ENCODE peak calls at places on chromosome 2, in eight cellular contexts. F, Q, P, K, U, W, N and H are unnamed samples.

GRCh38 chr2:37586663-37587409 is 84.6 kb downstream of the CDC42EP3 start:
- DNase-seq in F (no peak), Q (peak), P (no peak), K (no peak), U (peak), W (no peak), N (no peak), H (no peak)

GRCh38 chr2:207163053-207163814 is 2.5 kb downstream of the KLF7 start:
- DNase-seq in F (peak), Q (peak), P (peak), K (peak), U (peak), W (no peak), N (no peak), H (peak)

GRCh38 chr2:18001671-18002070 is 123.2 kb downstream of the KCNS3 start:
- DNase-seq in F (no peak), Q (no peak), P (no peak), K (no peak), U (peak), W (no peak), N (no peak), H (no peak)

GRCh38 chr2:207770602-207771404 is 1.1 kb upstream of the FZD5 start:
- DNase-seq in F (no peak), Q (no peak), P (no peak), K (peak), U (no peak), W (no peak), N (no peak), H (no peak)

GRCh38 chr2:232982926-232983668 is 30.0 kb downstream of the NGEF start:
- DNase-seq in F (no peak), Q (no peak), P (no peak), K (no peak), U (no peak), W (peak), N (no peak), H (no peak)

GRCh38 chr2:159804941-159805340 is 6.9 kb upstream of the CD302 start:
- DNase-seq in F (no peak), Q (no peak), P (no peak), K (no peak), U (no peak), W (no peak), N (no peak), H (no peak)

GRCh38 chr2:70656421-70657010 is 102.9 kb upstream of the TGFA start:
- DNase-seq in F (no peak), Q (no peak), P (no peak), K (no peak), U (no peak), W (no peak), N (no peak), H (no peak)

GRCh38 chr2:12167525-12168317 is 421.3 kb downstream of the LPIN1 start:
- DNase-seq in F (no peak), Q (no peak), P (no peak), K (no peak), U (no peak), W (no peak), N (peak), H (no peak)

GRCh38 chr2:190378883-190379237 is 29.3 kb upstream of the MFSD6 start:
- DNase-seq in F (no peak), Q (no peak), P (no peak), K (no peak), U (no peak), W (no peak), N (no peak), H (no peak)

GRCh38 chr2:6772366-6772710 is 93.4 kb downstream of the CMPK2 start:
- DNase-seq in F (no peak), Q (peak), P (no peak), K (no peak), U (no peak), W (peak), N (no peak), H (peak)

DNA sequence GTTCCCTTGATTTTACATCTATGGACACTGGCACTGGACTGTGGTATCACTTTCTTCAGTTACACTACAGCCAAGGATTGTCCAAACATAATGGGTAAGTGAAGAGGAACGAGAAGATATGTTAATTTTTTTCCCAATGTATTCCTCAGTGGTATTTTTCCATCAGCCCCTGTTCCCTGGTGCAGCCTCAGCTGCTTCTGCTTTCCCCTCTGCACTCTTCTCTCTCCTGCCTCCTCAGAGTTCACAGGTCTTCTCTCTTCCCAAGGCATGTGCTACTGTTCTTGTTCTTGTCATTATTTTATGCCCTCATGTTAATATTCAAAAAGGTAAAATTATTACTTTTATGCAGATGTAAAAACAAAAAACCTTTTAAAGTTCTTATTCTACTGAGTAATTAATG is 378.0 kb upstream of the NRXN1 start:
- DNase-seq in F (no peak), Q (no peak), P (no peak), K (no peak), U (no peak), W (no peak), N (no peak), H (no peak)
- TF ChIP-seq CTCF in F (no peak), Q (no peak), P (no peak), K (no peak), U (no peak), W (no peak), N (no peak), H (no peak)

GRCh38 chr2:42104621-42105020 is 56.8 kb downstream of the PKDCC start:
- DNase-seq in F (no peak), Q (no peak), P (no peak), K (no peak), U (no peak), W (peak), N (no peak), H (no peak)

GRCh38 chr2:42103829-42104228 is 56.0 kb downstream of the PKDCC start:
- DNase-seq in F (no peak), Q (no peak), P (no peak), K (no peak), U (no peak), W (no peak), N (no peak), H (no peak)

GRCh38 chr2:42101641-42102605 is 54.1 kb downstream of the PKDCC start:
- DNase-seq in F (peak), Q (peak), P (peak), K (peak), U (no peak), W (peak), N (peak), H (peak)

GRCh38 chr2:42100696-42101585 is 53.1 kb downstream of the PKDCC start:
- DNase-seq in F (peak), Q (peak), P (peak), K (peak), U (no peak), W (no peak), N (peak), H (peak)

GRCh38 chr2:42102606-42103450 is 55.0 kb downstream of the PKDCC start:
- DNase-seq in F (peak), Q (no peak), P (peak), K (peak), U (no peak), W (no peak), N (peak), H (peak)
- H3K4me3 ChIP-seq in F (no peak), Q (no peak), P (no peak), K (peak), U (no peak), W (no peak), N (peak), H (peak)

GRCh38 chr2:42960835-42961165 is 168.4 kb upstream of the HAAO start:
- DNase-seq in F (no peak), Q (no peak), P (no peak), K (no peak), U (no peak), W (no peak), N (no peak), H (no peak)

GRCh38 chr2:42962521-42962953 is 170.2 kb upstream of the HAAO start:
- DNase-seq in F (no peak), Q (no peak), P (no peak), K (peak), U (no peak), W (peak), N (no peak), H (no peak)

GRCh38 chr2:42963452-42964068 is 171.2 kb upstream of the HAAO start:
- DNase-seq in F (no peak), Q (no peak), P (no peak), K (no peak), U (no peak), W (no peak), N (no peak), H (no peak)

GRCh38 chr2:42961385-42961800 is 169.0 kb upstream of the HAAO start:
- DNase-seq in F (peak), Q (no peak), P (no peak), K (peak), U (no peak), W (peak), N (peak), H (no peak)

DNA sequence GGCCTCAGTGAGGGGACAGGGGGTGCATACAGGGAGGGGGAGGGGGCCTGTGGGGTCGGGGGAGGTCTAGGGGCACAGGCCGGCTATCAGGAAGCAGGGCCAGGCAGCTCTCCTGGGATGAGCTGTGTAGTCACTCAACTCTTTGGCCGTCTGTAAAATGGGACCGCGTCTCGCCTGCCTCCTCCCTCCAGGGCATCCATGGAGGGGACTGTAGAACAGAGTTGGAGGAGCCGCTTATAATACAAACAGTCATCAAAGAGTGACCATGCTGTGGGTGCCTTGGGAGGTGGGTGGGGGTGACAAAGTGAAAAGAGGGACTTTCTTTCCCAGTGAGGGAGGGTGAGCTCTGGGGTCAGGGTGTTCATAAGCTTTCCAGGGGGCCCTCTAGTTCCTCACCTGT is 169.6 kb upstream of the HAAO start:
- DNase-seq in F (no peak), Q (no peak), P (no peak), K (no peak), U (no peak), W (no peak), N (no peak), H (no peak)
- H3K27ac ChIP-seq in F (peak), Q (no peak), P (peak), K (peak), U (no peak), W (no peak), N (peak), H (no peak)

GRCh38 chr2:241598061-241598460 is 38.9 kb downstream of the THAP4 start:
- DNase-seq in F (no peak), Q (no peak), P (no peak), K (peak), U (no peak), W (no peak), N (no peak), H (no peak)

GRCh38 chr2:241598487-241598886 is 38.5 kb downstream of the THAP4 start:
- DNase-seq in F (no peak), Q (peak), P (peak), K (no peak), U (peak), W (peak), N (no peak), H (no peak)

GRCh38 chr2:241593271-241593670 is 34.7 kb downstream of the BOK start:
- DNase-seq in F (no peak), Q (no peak), P (no peak), K (no peak), U (no peak), W (no peak), N (no peak), H (no peak)

GRCh38 chr2:241597561-241597960 is 39.0 kb downstream of the BOK start:
- DNase-seq in F (no peak), Q (no peak), P (no peak), K (no peak), U (no peak), W (no peak), N (no peak), H (no peak)

DNA sequence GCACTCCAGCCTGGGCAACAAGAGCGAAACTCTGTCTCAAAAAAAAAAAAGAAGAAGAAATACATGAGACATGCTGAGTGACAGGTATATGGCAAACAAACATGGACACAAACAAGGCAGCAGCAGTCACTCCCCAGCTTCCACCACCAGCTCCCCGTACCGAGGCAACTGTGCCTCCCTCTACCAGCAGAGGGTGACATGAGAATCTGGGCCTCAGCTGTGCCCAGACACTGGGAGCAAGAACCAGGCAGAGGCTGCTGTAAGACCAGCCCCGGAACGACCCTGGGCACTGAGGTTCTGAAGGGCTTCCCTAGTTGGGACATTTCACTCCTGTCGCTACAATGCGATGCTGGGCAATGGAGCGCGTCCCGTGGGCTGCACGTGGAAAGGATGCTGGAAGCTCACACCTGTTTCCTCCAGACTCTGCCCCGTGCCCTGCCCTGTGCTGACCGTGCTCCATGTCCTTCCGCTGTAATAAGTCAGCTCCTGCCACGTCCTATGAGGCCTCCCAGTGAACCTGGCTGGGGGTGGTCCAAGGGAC is 37.1 kb downstream of the BOK start:
- DNase-seq in F (no peak), Q (peak), P (no peak), K (no peak), U (no peak), W (peak), N (no peak), H (no peak)
- TF ChIP-seq CTCF in F (peak), Q (peak), P (no peak), K (no peak), U (no peak), W (peak), N (no peak), H (peak)

DNA sequence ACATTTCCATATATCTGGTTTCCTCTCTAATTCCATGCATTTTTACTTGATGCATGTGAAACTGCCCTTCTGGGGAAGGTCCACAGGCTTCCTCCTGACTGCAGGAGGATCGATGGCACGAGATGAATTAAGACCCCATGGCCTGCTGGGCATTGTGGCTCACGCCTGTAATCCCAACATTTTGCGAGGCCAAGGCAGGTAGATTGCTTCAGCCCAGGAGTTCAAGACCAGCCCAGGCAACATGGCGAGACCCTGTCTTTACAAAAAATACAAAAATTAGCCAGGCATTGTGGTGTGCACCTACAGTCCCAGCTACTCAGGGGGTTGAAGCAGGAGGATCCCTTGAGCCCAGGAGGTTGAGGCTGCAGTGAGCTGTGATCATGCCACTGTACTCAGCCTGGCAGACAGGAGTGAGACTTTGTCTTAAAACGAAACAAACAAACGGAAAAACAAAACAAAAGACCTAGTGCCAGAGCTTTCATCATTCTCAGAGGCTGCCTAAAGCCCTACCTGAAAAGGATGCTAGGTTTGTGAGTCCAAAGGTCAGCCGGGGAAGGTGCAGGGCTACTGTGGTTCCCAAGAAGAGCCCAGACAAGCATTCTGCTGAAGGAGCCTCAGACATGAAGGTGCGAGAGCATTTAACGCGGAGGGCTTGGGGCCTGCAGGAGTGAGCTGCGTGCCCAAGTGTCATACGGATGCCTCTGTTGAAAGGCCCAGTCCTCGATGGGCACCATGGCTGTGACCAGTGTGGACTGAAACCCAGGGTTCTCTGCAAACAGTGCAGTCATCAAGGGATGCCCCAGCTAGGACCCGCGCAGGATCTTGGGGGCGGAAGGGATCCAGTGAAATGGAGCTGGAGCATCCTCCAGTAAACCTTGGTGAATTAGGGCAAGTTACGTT is 21.5 kb downstream of the GPR55 start:
- DNase-seq in F (no peak), Q (no peak), P (peak), K (peak), U (no peak), W (no peak), N (no peak), H (no peak)
- H3K4me3 ChIP-seq in F (no peak), Q (no peak), P (no peak), K (no peak), U (no peak), W (no peak), N (no peak), H (no peak)